ENCODE peak calls at places on chromosome 9, in six cellular contexts. One of them, this sample, is unnamed.
A peak's percentile ranks its signal among the peaks of the same experiment; 100 is the strongest.

GRCh38 chr9:104313396-104314110 is 190.5 kb upstream of the OR13F1 start:
- DNase-seq in cardiac muscle cell: no peak
- DNase-seq in fibroblast of lung: no peak
- DNase-seq in cardiac fibroblast: no peak
- DNase-seq in ovary: no peak
- DNase-seq in tibial artery: no peak
- DNase-seq in this sample: no peak

GRCh38 chr9:89178162-89179120 is at the start of gene SHC3:
- DNase-seq in cardiac muscle cell: peak; percentile 58
- DNase-seq in fibroblast of lung: peak; percentile 81
- DNase-seq in cardiac fibroblast: peak; percentile 58
- DNase-seq in ovary: no peak
- DNase-seq in tibial artery: no peak
- DNase-seq in this sample: no peak

GRCh38 chr9:132670816-132671371 is 630 bp downstream of the GTF3C4 start:
- DNase-seq in cardiac muscle cell: peak; percentile 33
- DNase-seq in fibroblast of lung: no peak
- DNase-seq in cardiac fibroblast: peak; percentile 36
- DNase-seq in ovary: peak; percentile 47
- DNase-seq in tibial artery: peak; percentile 64
- DNase-seq in this sample: peak; percentile 63

GRCh38 chr9:107294756-107295155 is 11.7 kb downstream of the RAD23B start:
- DNase-seq in cardiac muscle cell: no peak
- DNase-seq in fibroblast of lung: no peak
- DNase-seq in cardiac fibroblast: no peak
- DNase-seq in ovary: no peak
- DNase-seq in tibial artery: no peak
- DNase-seq in this sample: no peak

GRCh38 chr9:34675048-34675714 is 12.7 kb upstream of the CCL27 start:
- DNase-seq in cardiac muscle cell: peak; percentile 85
- DNase-seq in fibroblast of lung: peak; percentile 42
- DNase-seq in cardiac fibroblast: peak; percentile 70
- DNase-seq in ovary: no peak
- DNase-seq in tibial artery: no peak
- DNase-seq in this sample: peak; percentile 78

GRCh38 chr9:88991066-88992030 is at the start of gene S1PR3:
- DNase-seq in cardiac muscle cell: peak; percentile 52
- DNase-seq in fibroblast of lung: peak; percentile 45
- DNase-seq in cardiac fibroblast: peak; percentile 60
- DNase-seq in ovary: peak; percentile 37
- DNase-seq in tibial artery: peak; percentile 86
- DNase-seq in this sample: no peak

GRCh38 chr9:133238851-133239532 is 29.9 kb upstream of the OBP2B start:
- DNase-seq in cardiac muscle cell: peak; percentile 87
- DNase-seq in fibroblast of lung: peak; percentile 16
- DNase-seq in cardiac fibroblast: peak; percentile 76
- DNase-seq in ovary: peak; percentile 81
- DNase-seq in tibial artery: no peak
- DNase-seq in this sample: peak; percentile 58

GRCh38 chr9:75658301-75658919 is 232.1 kb upstream of the PCSK5 start:
- DNase-seq in cardiac muscle cell: no peak
- DNase-seq in fibroblast of lung: peak; percentile 8
- DNase-seq in cardiac fibroblast: peak; percentile 8
- DNase-seq in ovary: no peak
- DNase-seq in tibial artery: no peak
- DNase-seq in this sample: no peak

GRCh38 chr9:519579-519978 is 304.9 kb downstream of the DOCK8 start:
- DNase-seq in cardiac muscle cell: no peak
- DNase-seq in fibroblast of lung: no peak
- DNase-seq in cardiac fibroblast: no peak
- DNase-seq in ovary: no peak
- DNase-seq in tibial artery: no peak
- DNase-seq in this sample: no peak

GRCh38 chr9:6194934-6195333 is 20.7 kb upstream of the IL33 start:
- DNase-seq in cardiac muscle cell: peak; percentile 19
- DNase-seq in fibroblast of lung: no peak
- DNase-seq in cardiac fibroblast: no peak
- DNase-seq in ovary: no peak
- DNase-seq in tibial artery: no peak
- DNase-seq in this sample: peak; percentile 22

GRCh38 chr9:119412399-119412798 is 43.2 kb upstream of the BRINP1 start:
- DNase-seq in cardiac muscle cell: no peak
- DNase-seq in fibroblast of lung: no peak
- DNase-seq in cardiac fibroblast: no peak
- DNase-seq in ovary: no peak
- DNase-seq in tibial artery: no peak
- DNase-seq in this sample: no peak

GRCh38 chr9:112271466-112272098 is 61.8 kb downstream of the PTBP3 start:
- DNase-seq in cardiac muscle cell: no peak
- DNase-seq in fibroblast of lung: peak; percentile 43
- DNase-seq in cardiac fibroblast: peak; percentile 38
- DNase-seq in ovary: no peak
- DNase-seq in tibial artery: no peak
- DNase-seq in this sample: no peak

GRCh38 chr9:136533775-136534157 is 12.1 kb downstream of the NOTCH1 start:
- DNase-seq in cardiac muscle cell: no peak
- DNase-seq in fibroblast of lung: peak; percentile 36
- DNase-seq in cardiac fibroblast: no peak
- DNase-seq in ovary: no peak
- DNase-seq in tibial artery: no peak
- DNase-seq in this sample: no peak

GRCh38 chr9:107308461-107308860 is 25.4 kb downstream of the RAD23B start:
- DNase-seq in cardiac muscle cell: no peak
- DNase-seq in fibroblast of lung: no peak
- DNase-seq in cardiac fibroblast: no peak
- DNase-seq in ovary: no peak
- DNase-seq in tibial artery: no peak
- DNase-seq in this sample: no peak

GRCh38 chr9:134337469-134337868 is 11.2 kb downstream of the RXRA start:
- DNase-seq in cardiac muscle cell: no peak
- DNase-seq in fibroblast of lung: no peak
- DNase-seq in cardiac fibroblast: no peak
- DNase-seq in ovary: no peak
- DNase-seq in tibial artery: no peak
- DNase-seq in this sample: no peak

GRCh38 chr9:18829858-18830257 is 203.2 kb downstream of the SAXO1 start:
- DNase-seq in cardiac muscle cell: no peak
- DNase-seq in fibroblast of lung: peak; percentile 82
- DNase-seq in cardiac fibroblast: no peak
- DNase-seq in ovary: no peak
- DNase-seq in tibial artery: no peak
- DNase-seq in this sample: no peak

GRCh38 chr9:34647651-34648050 is 1.2 kb downstream of the GALT start:
- DNase-seq in cardiac muscle cell: no peak
- DNase-seq in fibroblast of lung: no peak
- DNase-seq in cardiac fibroblast: no peak
- DNase-seq in ovary: no peak
- DNase-seq in tibial artery: no peak
- DNase-seq in this sample: no peak

GRCh38 chr9:306907-307306 is 92.2 kb downstream of the DOCK8 start:
- DNase-seq in cardiac muscle cell: peak; percentile 2
- DNase-seq in fibroblast of lung: no peak
- DNase-seq in cardiac fibroblast: no peak
- DNase-seq in ovary: no peak
- DNase-seq in tibial artery: no peak
- DNase-seq in this sample: peak; percentile 46

GRCh38 chr9:8784813-8785212 is 985.2 kb upstream of the DMAC1 start:
- DNase-seq in cardiac muscle cell: no peak
- DNase-seq in fibroblast of lung: no peak
- DNase-seq in cardiac fibroblast: no peak
- DNase-seq in ovary: no peak
- DNase-seq in tibial artery: no peak
- DNase-seq in this sample: no peak

GRCh38 chr9:4062966-4063365 is 236.9 kb downstream of the GLIS3 start:
- DNase-seq in cardiac muscle cell: peak; percentile 66
- DNase-seq in fibroblast of lung: peak; percentile 41
- DNase-seq in cardiac fibroblast: peak; percentile 83
- DNase-seq in ovary: no peak
- DNase-seq in tibial artery: no peak
- DNase-seq in this sample: no peak

GRCh38 chr9:759541-759940 is 82.0 kb upstream of the DMRT1 start:
- DNase-seq in cardiac muscle cell: no peak
- DNase-seq in fibroblast of lung: no peak
- DNase-seq in cardiac fibroblast: no peak
- DNase-seq in ovary: no peak
- DNase-seq in tibial artery: no peak
- DNase-seq in this sample: no peak

GRCh38 chr9:4128876-4129275 is 171.0 kb downstream of the GLIS3 start:
- DNase-seq in cardiac muscle cell: no peak
- DNase-seq in fibroblast of lung: no peak
- DNase-seq in cardiac fibroblast: no peak
- DNase-seq in ovary: no peak
- DNase-seq in tibial artery: no peak
- DNase-seq in this sample: no peak

GRCh38 chr9:137740311-137740710 is 121.5 kb downstream of the EHMT1 start:
- DNase-seq in cardiac muscle cell: peak; percentile 75
- DNase-seq in fibroblast of lung: peak; percentile 58
- DNase-seq in cardiac fibroblast: peak; percentile 44
- DNase-seq in ovary: peak; percentile 80
- DNase-seq in tibial artery: no peak
- DNase-seq in this sample: no peak

DNA sequence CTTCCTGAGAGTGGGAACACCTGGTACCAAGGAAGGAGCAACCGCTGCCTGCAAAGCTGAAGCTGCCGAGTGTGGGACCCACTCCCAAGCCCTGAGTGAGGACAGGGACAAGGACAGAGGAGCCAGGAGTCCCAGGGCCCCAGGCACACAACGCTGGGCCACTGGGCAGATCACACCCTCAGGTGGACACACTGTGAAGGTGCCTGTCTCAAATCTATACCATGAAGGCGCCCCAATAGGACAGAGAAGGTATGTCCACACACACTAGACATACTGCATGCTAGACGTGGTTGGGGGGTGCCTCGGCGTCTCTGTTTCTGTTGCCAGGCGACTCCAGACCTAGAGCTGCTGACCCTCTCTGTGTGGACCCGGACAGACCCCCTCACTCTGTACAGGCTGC is 60.9 kb downstream of the ROR2 start:
- DNase-seq in cardiac muscle cell: no peak
- DNase-seq in fibroblast of lung: no peak
- DNase-seq in cardiac fibroblast: no peak
- DNase-seq in ovary: no peak
- DNase-seq in tibial artery: no peak
- DNase-seq in this sample: no peak
- TF ChIP-seq CTCF in cardiac muscle cell: no peak
- TF ChIP-seq CTCF in fibroblast of lung: no peak
- TF ChIP-seq CTCF in cardiac fibroblast: no peak
- TF ChIP-seq CTCF in ovary: no peak
- TF ChIP-seq CTCF in tibial artery: no peak
- TF ChIP-seq CTCF in this sample: peak; percentile 1

GRCh38 chr9:14294659-14295058 is 19.3 kb downstream of the NFIB start:
- DNase-seq in cardiac muscle cell: no peak
- DNase-seq in fibroblast of lung: no peak
- DNase-seq in cardiac fibroblast: no peak
- DNase-seq in ovary: no peak
- DNase-seq in tibial artery: no peak
- DNase-seq in this sample: no peak
- H3K4me3 ChIP-seq in cardiac muscle cell: no peak overlapping the region
- H3K4me3 ChIP-seq in fibroblast of lung: no peak overlapping the region
- H3K4me3 ChIP-seq in cardiac fibroblast: no peak overlapping the region
- H3K4me3 ChIP-seq in ovary: no peak overlapping the region
- H3K4me3 ChIP-seq in tibial artery: no peak overlapping the region
- H3K4me3 ChIP-seq in this sample: no peak overlapping the region

GRCh38 chr9:125366676-125367075 is 105.0 kb downstream of the GAPVD1 start:
- DNase-seq in cardiac muscle cell: no peak
- DNase-seq in fibroblast of lung: no peak
- DNase-seq in cardiac fibroblast: no peak
- DNase-seq in ovary: no peak
- DNase-seq in tibial artery: no peak
- DNase-seq in this sample: no peak

GRCh38 chr9:125356032-125356431 is 94.4 kb downstream of the GAPVD1 start:
- DNase-seq in cardiac muscle cell: no peak
- DNase-seq in fibroblast of lung: no peak
- DNase-seq in cardiac fibroblast: no peak
- DNase-seq in ovary: no peak
- DNase-seq in tibial artery: no peak
- DNase-seq in this sample: no peak

GRCh38 chr9:125360621-125361020 is 99.0 kb downstream of the GAPVD1 start:
- DNase-seq in cardiac muscle cell: no peak
- DNase-seq in fibroblast of lung: no peak
- DNase-seq in cardiac fibroblast: no peak
- DNase-seq in ovary: no peak
- DNase-seq in tibial artery: no peak
- DNase-seq in this sample: peak; percentile 16

GRCh38 chr9:125359011-125359410 is 97.4 kb downstream of the GAPVD1 start:
- DNase-seq in cardiac muscle cell: no peak
- DNase-seq in fibroblast of lung: no peak
- DNase-seq in cardiac fibroblast: no peak
- DNase-seq in ovary: no peak
- DNase-seq in tibial artery: no peak
- DNase-seq in this sample: no peak

GRCh38 chr9:125361837-125362531 is 100.4 kb downstream of the GAPVD1 start:
- DNase-seq in cardiac muscle cell: peak; percentile 44
- DNase-seq in fibroblast of lung: no peak
- DNase-seq in cardiac fibroblast: peak; percentile 39
- DNase-seq in ovary: no peak
- DNase-seq in tibial artery: no peak
- DNase-seq in this sample: peak; percentile 31
- TF ChIP-seq CTCF in cardiac muscle cell: peak; percentile 46
- TF ChIP-seq CTCF in fibroblast of lung: peak; percentile 43
- TF ChIP-seq CTCF in cardiac fibroblast: peak; percentile 18
- TF ChIP-seq CTCF in ovary: no peak
- TF ChIP-seq CTCF in tibial artery: no peak
- TF ChIP-seq CTCF in this sample: peak; percentile 6

GRCh38 chr9:87714819-87715218 is 11.1 kb upstream of the CTSL start:
- DNase-seq in cardiac muscle cell: peak; percentile 95
- DNase-seq in fibroblast of lung: peak; percentile 79
- DNase-seq in cardiac fibroblast: peak; percentile 94
- DNase-seq in ovary: peak; percentile 56
- DNase-seq in tibial artery: no peak
- DNase-seq in this sample: no peak

GRCh38 chr9:87713278-87713989 is 12.5 kb upstream of the CTSL start:
- DNase-seq in cardiac muscle cell: peak; percentile 99
- DNase-seq in fibroblast of lung: peak; percentile 98
- DNase-seq in cardiac fibroblast: peak; percentile 100
- DNase-seq in ovary: peak; percentile 81
- DNase-seq in tibial artery: peak; percentile 94
- DNase-seq in this sample: no peak

GRCh38 chr9:87712801-87713277 is 13.1 kb upstream of the CTSL start:
- DNase-seq in cardiac muscle cell: no peak
- DNase-seq in fibroblast of lung: no peak
- DNase-seq in cardiac fibroblast: no peak
- DNase-seq in ovary: no peak
- DNase-seq in tibial artery: no peak
- DNase-seq in this sample: no peak

GRCh38 chr9:87711857-87712800 is 13.8 kb upstream of the CTSL start:
- DNase-seq in cardiac muscle cell: peak; percentile 89
- DNase-seq in fibroblast of lung: peak; percentile 76
- DNase-seq in cardiac fibroblast: peak; percentile 88
- DNase-seq in ovary: no peak
- DNase-seq in tibial artery: no peak
- DNase-seq in this sample: no peak

DNA sequence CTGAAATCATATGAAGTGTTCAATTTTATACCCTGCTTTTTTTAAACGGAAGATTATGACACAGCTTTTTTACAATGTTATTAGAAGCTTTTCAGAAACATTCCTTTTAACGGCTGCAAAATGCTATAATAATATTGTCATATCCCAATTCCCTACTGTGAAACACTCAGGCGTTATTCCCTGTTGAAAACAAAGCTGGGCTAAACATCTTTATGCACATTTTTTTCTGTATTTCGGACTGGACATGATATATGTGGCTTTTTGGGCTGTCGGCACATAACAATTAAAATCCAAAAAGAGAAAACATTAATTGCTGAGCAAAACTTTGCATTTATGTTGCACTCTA is 12.0 kb upstream of the CTSL start:
- DNase-seq in cardiac muscle cell: no peak
- DNase-seq in fibroblast of lung: no peak
- DNase-seq in cardiac fibroblast: no peak
- DNase-seq in ovary: no peak
- DNase-seq in tibial artery: no peak
- DNase-seq in this sample: no peak
- H3K4me3 ChIP-seq in cardiac muscle cell: no peak overlapping the region
- H3K4me3 ChIP-seq in fibroblast of lung: no peak overlapping the region
- H3K4me3 ChIP-seq in cardiac fibroblast: peak overlapping the region; percentile 22
- H3K4me3 ChIP-seq in ovary: no peak overlapping the region
- H3K4me3 ChIP-seq in tibial artery: peak overlapping the region; percentile 33
- H3K4me3 ChIP-seq in this sample: no peak overlapping the region